ENCODE peak calls at places on chromosomes 11 and 22, in ten cellular contexts. J, C, U, N, D, X, Y, I, F and P are unnamed samples.

GRCh38 chr11:112532506-112532905 is 271.8 kb upstream of the PLET1 start:
- DNase-seq in D (no peak), I (no peak), X (no peak), U (no peak), F (no peak), Y (no peak), C (no peak), J (no peak), N (no peak), P (no peak)

GRCh38 chr11:108960498-108960897 is 295.6 kb downstream of the DDX10 start:
- DNase-seq in U (peak), C (peak), J (no peak), I (no peak), D (peak), F (no peak), N (no peak), Y (peak), X (no peak), P (no peak)

GRCh38 chr11:130705670-130706421 is 210.4 kb downstream of the SNX19 start:
- DNase-seq in F (no peak), Y (no peak), J (no peak), I (no peak), U (no peak), C (peak), X (no peak), N (no peak), D (no peak), P (no peak)

GRCh38 chr22:42565956-42566355 is 12.2 kb downstream of the SERHL2 start:
- DNase-seq in U (no peak), N (no peak), J (no peak), X (no peak), Y (no peak), F (no peak), C (no peak), I (no peak), D (no peak), P (no peak)

GRCh38 chr11:8328848-8329330 is 65.2 kb upstream of the LMO1 start:
- DNase-seq in D (peak), F (peak), X (peak), Y (peak), I (peak), N (peak), C (peak), J (peak), U (peak), P (peak)

GRCh38 chr11:11909727-11910126 is 68.0 kb downstream of the USP47 start:
- DNase-seq in J (no peak), Y (no peak), U (peak), F (no peak), D (peak), I (no peak), C (no peak), N (no peak), X (no peak), P (no peak)

GRCh38 chr11:1963864-1964263 is 16.7 kb downstream of the MRPL23 start:
- DNase-seq in F (no peak), X (no peak), Y (no peak), D (no peak), J (no peak), N (no peak), C (no peak), U (no peak), I (no peak), P (no peak)

GRCh38 chr11:117419915-117420485 is 92.3 kb downstream of the CEP164 start:
- DNase-seq in F (no peak), N (no peak), I (no peak), C (no peak), Y (no peak), X (no peak), U (no peak), J (no peak), D (no peak), P (no peak)

GRCh38 chr11:121630041-121630440 is 177.3 kb upstream of the SORL1-AS1 start:
- DNase-seq in C (peak), F (no peak), U (peak), J (no peak), Y (no peak), X (no peak), I (no peak), N (no peak), D (peak), P (no peak)

GRCh38 chr11:34313099-34313517 is 44.7 kb downstream of the ABTB2 start:
- DNase-seq in Y (no peak), F (no peak), C (no peak), U (no peak), D (peak), N (no peak), J (no peak), X (no peak), I (peak), P (no peak)

GRCh38 chr11:118015385-118015841 is 29.2 kb downstream of the IL10RA start:
- DNase-seq in F (no peak), Y (no peak), N (no peak), D (no peak), X (no peak), J (no peak), U (no peak), C (no peak), I (peak), P (no peak)

GRCh38 chr22:21939392-21940319 is 13.0 kb downstream of the PPM1F start:
- DNase-seq in I (no peak), U (no peak), X (peak), F (no peak), C (no peak), Y (no peak), N (no peak), D (no peak), J (peak), P (no peak)

GRCh38 chr11:134950692-134951304 is 538.8 kb upstream of the B3GAT1 start:
- DNase-seq in D (no peak), U (no peak), J (no peak), Y (no peak), F (no peak), I (no peak), N (no peak), C (peak), X (no peak), P (no peak)

GRCh38 chr11:42239102-42239501 is 779.6 kb upstream of the LRRC4C start:
- DNase-seq in D (no peak), I (no peak), C (peak), U (no peak), N (no peak), J (no peak), F (no peak), X (no peak), Y (no peak), P (no peak)

GRCh38 chr11:47589103-47589502 is 2.6 kb downstream of the FAM180B start:
- DNase-seq in D (no peak), F (no peak), X (no peak), U (no peak), C (no peak), N (no peak), I (no peak), J (no peak), Y (no peak), P (peak)